ENCODE peak calls at places on chromosome 21, in eight cellular contexts. U is AG04449, H is mesothelial cell of epicardium, L is esophagus muscularis mucosa, S is heart right ventricle, P is cardiac fibroblast, M is stomach, Q is cardiac muscle cell. Z is an unnamed sample.

GRCh38 chr21:41681336-41681801 is 85.5 kb downstream of the RIPK4 start:
- DNase-seq in U (no peak), H (no peak), L (no peak), S (no peak), P (no peak), M (peak; percentile 80), Q (no peak), Z (no peak)

GRCh38 chr21:45280178-45280821 is 7.4 kb downstream of the POFUT2 start:
- DNase-seq in U (no peak), H (no peak), L (no peak), S (no peak), P (no peak), M (peak; percentile 13), Q (no peak), Z (no peak)

GRCh38 chr21:42118901-42119300 is 47.8 kb downstream of the UMODL1 start:
- DNase-seq in U (no peak), H (no peak), L (no peak), S (no peak), P (no peak), M (no peak), Q (no peak), Z (no peak)

GRCh38 chr21:46154955-46155513 is 345 bp downstream of the FTCD start:
- DNase-seq in U (no peak), H (no peak), L (no peak), S (no peak), P (no peak), M (no peak), Q (no peak), Z (no peak)

GRCh38 chr21:18114735-18115134 is 129.9 kb upstream of the CHODL start:
- DNase-seq in U (no peak), H (no peak), L (no peak), S (no peak), P (no peak), M (no peak), Q (no peak), Z (no peak)

GRCh38 chr21:41254090-41254700 is 62.4 kb upstream of the FAM3B start:
- DNase-seq in U (no peak), H (no peak), L (peak; percentile 37), S (no peak), P (peak; percentile 51), M (no peak), Q (no peak), Z (no peak)

GRCh38 chr21:45403133-45403824 is 1.7 kb upstream of the COL18A1 start:
- DNase-seq in U (no peak), H (no peak), L (no peak), S (no peak), P (no peak), M (no peak), Q (no peak), Z (no peak)

GRCh38 chr21:34552324-34553198 is 40.6 kb upstream of the KCNE1 start:
- DNase-seq in U (no peak), H (no peak), L (no peak), S (no peak), P (peak; percentile 20), M (no peak), Q (peak; percentile 53), Z (no peak)

GRCh38 chr21:36773111-36773510 is 74.2 kb downstream of the SIM2 start:
- DNase-seq in U (no peak), H (no peak), L (no peak), S (peak; percentile 79), P (peak; percentile 85), M (peak; percentile 96), Q (peak; percentile 87), Z (no peak)

GRCh38 chr21:20443558-20444155 is 554.6 kb upstream of the NCAM2 start:
- DNase-seq in U (no peak), H (no peak), L (no peak), S (no peak), P (no peak), M (no peak), Q (no peak), Z (no peak)

GRCh38 chr21:29477941-29478340 is 179.2 kb downstream of the BACH1 start:
- DNase-seq in U (no peak), H (no peak), L (no peak), S (no peak), P (peak; percentile 58), M (no peak), Q (peak; percentile 30), Z (no peak)

GRCh38 chr21:17359781-17360180 is 153.1 kb upstream of the CXADR start:
- DNase-seq in U (no peak), H (no peak), L (no peak), S (no peak), P (no peak), M (no peak), Q (no peak), Z (no peak)

GRCh38 chr21:42179316-42179715 is 39.6 kb upstream of the ABCG1 start:
- DNase-seq in U (no peak), H (no peak), L (peak; percentile 47), S (no peak), P (no peak), M (no peak), Q (no peak), Z (no peak)

GRCh38 chr21:34046917-34047316 is 26.5 kb upstream of the MRPS6 start:
- DNase-seq in U (no peak), H (no peak), L (no peak), S (no peak), P (no peak), M (no peak), Q (no peak), Z (no peak)

GRCh38 chr21:46114963-46115362 is 17.1 kb downstream of the COL6A2 start:
- DNase-seq in U (no peak), H (peak; percentile 19), L (no peak), S (peak; percentile 3), P (no peak), M (no peak), Q (no peak), Z (peak; percentile 4)

GRCh38 chr21:36883532-36884486 is 82.7 kb downstream of the HLCS start:
- DNase-seq in U (no peak), H (no peak), L (no peak), S (no peak), P (no peak), M (no peak), Q (no peak), Z (no peak)

GRCh38 chr21:41290106-41290799 is 26.3 kb upstream of the FAM3B start:
- DNase-seq in U (no peak), H (no peak), L (peak; percentile 64), S (no peak), P (no peak), M (no peak), Q (no peak), Z (no peak)

GRCh38 chr21:45256021-45256911 is 31.4 kb downstream of the POFUT2 start:
- DNase-seq in U (no peak), H (no peak), L (peak; percentile 86), S (no peak), P (no peak), M (no peak), Q (no peak), Z (peak; percentile 9)

GRCh38 chr21:35204850-35205564 is 155.9 kb upstream of the RUNX1 start:
- DNase-seq in U (peak; percentile 56), H (no peak), L (no peak), S (peak; percentile 88), P (peak; percentile 92), M (peak; percentile 90), Q (peak; percentile 99), Z (no peak)

GRCh38 chr21:41957991-41958766 is 4.4 kb upstream of the C2CD2 start:
- DNase-seq in U (peak; percentile 55), H (no peak), L (no peak), S (peak; percentile 91), P (peak; percentile 96), M (peak; percentile 61), Q (peak; percentile 94), Z (no peak)

GRCh38 chr21:22363504-22363903 is 1365.3 kb downstream of the NCAM2 start:
- DNase-seq in U (no peak), H (no peak), L (no peak), S (no peak), P (no peak), M (no peak), Q (no peak), Z (no peak)

GRCh38 chr21:18499761-18500376 is 96.3 kb upstream of the TMPRSS15 start:
- DNase-seq in U (no peak), H (peak; percentile 25), L (no peak), S (peak; percentile 6), P (peak; percentile 63), M (peak; percentile 40), Q (peak; percentile 50), Z (peak; percentile 37)

GRCh38 chr21:46097826-46098286 is at the start of gene COL6A2:
- DNase-seq in U (no peak), H (peak; percentile 56), L (peak; percentile 92), S (peak; percentile 64), P (peak; percentile 58), M (peak; percentile 45), Q (peak; percentile 77), Z (peak; percentile 47)

GRCh38 chr21:43624343-43624742 is 34.9 kb downstream of the HSF2BP start:
- DNase-seq in U (no peak), H (no peak), L (no peak), S (no peak), P (no peak), M (no peak), Q (no peak), Z (no peak)
- TF ChIP-seq CTCF in U (no peak), H (no peak), L (no peak), S (no peak), P (no peak), M (no peak), Q (no peak), Z (no peak)

GRCh38 chr21:31498985-31499384 is 154.9 kb upstream of the TIAM1 start:
- DNase-seq in U (no peak), H (no peak), L (no peak), S (no peak), P (no peak), M (no peak), Q (no peak), Z (no peak)
- TF ChIP-seq CTCF in U (no peak), H (no peak), L (no peak), S (no peak), P (no peak), M (no peak), Q (no peak), Z (no peak)

GRCh38 chr21:39137248-39138186 is 45.7 kb downstream of the PSMG1 start:
- DNase-seq in U (no peak), H (no peak), L (peak; percentile 31), S (no peak), P (no peak), M (no peak), Q (peak; percentile 83), Z (no peak)
- TF ChIP-seq CTCF in U (peak; percentile 5), H (no peak), L (no peak), S (no peak), P (no peak), M (no peak), Q (peak; percentile 9), Z (no peak)

DNA sequence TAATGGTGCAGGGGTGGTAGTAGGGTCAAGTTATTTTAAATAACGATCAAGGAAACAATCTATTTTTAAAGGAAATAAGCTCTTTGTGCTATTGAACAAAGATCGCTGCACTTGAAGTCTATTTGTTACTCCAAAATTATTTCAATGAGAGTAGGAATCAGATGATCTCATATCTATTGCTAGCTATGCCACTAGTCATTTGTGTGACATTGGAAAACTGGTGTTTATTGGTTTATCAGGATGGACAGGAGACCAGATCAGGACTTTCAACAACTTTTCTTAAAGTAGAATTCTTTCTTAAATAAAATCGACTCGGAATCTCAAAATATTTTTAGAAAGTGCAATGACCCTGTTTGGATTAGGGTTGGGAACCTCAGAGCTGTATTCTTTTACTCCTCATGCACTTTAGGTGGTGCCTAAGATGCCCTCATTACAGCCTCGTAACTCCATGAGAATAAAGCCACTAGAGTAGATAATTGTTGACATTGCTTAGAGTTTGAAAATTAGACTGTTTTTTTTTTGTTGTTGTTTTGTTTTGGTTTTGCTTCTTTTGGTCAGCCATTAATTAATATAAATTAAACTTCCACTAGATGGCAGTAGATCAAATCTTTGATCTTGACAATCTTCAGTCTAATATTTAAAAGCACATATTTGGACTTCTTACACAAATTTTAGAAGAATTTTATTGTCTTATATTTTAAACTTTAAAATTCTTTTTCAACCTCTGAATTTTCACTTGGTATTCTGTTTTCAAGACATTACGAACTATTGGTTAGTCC is 352.4 kb downstream of the USP25 start:
- DNase-seq in U (no peak), H (no peak), L (no peak), S (no peak), P (peak; percentile 57), M (no peak), Q (peak; percentile 49), Z (no peak)
- TF ChIP-seq CTCF in U (no peak), H (peak; percentile 70), L (peak; percentile 52), S (peak; percentile 73), P (no peak), M (peak; percentile 36), Q (peak; percentile 17), Z (peak; percentile 58)